ENCODE peak calls at places on chromosome 22, in nine cellular contexts. K is K562, U is spleen, X is transverse colon, Q is GM23338, J is sigmoid colon, N is H1, Z is HCT116, I is suprapubic skin. G is an unnamed sample.

GRCh38 chr22:50048066-50048765 is 9.9 kb downstream of the TTLL8 start:
- DNase-seq in K (no peak), U (no peak), X (no peak), Q (no peak), J (no peak), N (no peak), Z (no peak), I (peak), G (no peak)

GRCh38 chr22:45071618-45072017 is 61.8 kb upstream of the PHF21B start:
- DNase-seq in K (no peak), U (no peak), X (no peak), Q (no peak), J (no peak), N (no peak), Z (no peak), I (no peak), G (no peak)

GRCh38 chr22:49769691-49770315 is 57.9 kb downstream of the BRD1 start:
- DNase-seq in K (no peak), U (peak), X (peak), Q (no peak), J (peak), N (no peak), Z (no peak), I (no peak), G (no peak)

GRCh38 chr22:44584256-44584902 is 86.3 kb upstream of the RTL6 start:
- DNase-seq in K (no peak), U (peak), X (no peak), Q (no peak), J (peak), N (no peak), Z (no peak), I (peak), G (no peak)

GRCh38 chr22:46547179-46547882 is 9.9 kb upstream of the CELSR1 start:
- DNase-seq in K (no peak), U (peak), X (no peak), Q (no peak), J (no peak), N (no peak), Z (no peak), I (peak), G (no peak)

GRCh38 chr22:20787223-20787622 is 13.3 kb downstream of the SERPIND1 start:
- DNase-seq in K (no peak), U (no peak), X (no peak), Q (no peak), J (no peak), N (no peak), Z (no peak), I (no peak), G (no peak)

GRCh38 chr22:27798526-27799333 is 2.8 kb downstream of the MN1 start:
- DNase-seq in K (no peak), U (no peak), X (no peak), Q (peak), J (no peak), N (no peak), Z (no peak), I (no peak), G (no peak)

GRCh38 chr22:19723990-19724827 is 870 bp downstream of the GP1BB start:
- DNase-seq in K (peak), U (no peak), X (no peak), Q (peak), J (no peak), N (peak), Z (no peak), I (no peak), G (peak)

GRCh38 chr22:18032455-18033101 is 8.2 kb upstream of the MICAL3 start:
- DNase-seq in K (no peak), U (no peak), X (no peak), Q (no peak), J (no peak), N (no peak), Z (peak), I (peak), G (no peak)

GRCh38 chr22:48522271-48522670 is 1305.4 kb downstream of the BRD1 start:
- DNase-seq in K (no peak), U (no peak), X (no peak), Q (no peak), J (no peak), N (no peak), Z (no peak), I (no peak), G (no peak)

GRCh38 chr22:30283342-30283741 is 6.0 kb downstream of the CASTOR1 start:
- DNase-seq in K (no peak), U (no peak), X (no peak), Q (no peak), J (no peak), N (no peak), Z (no peak), I (no peak), G (no peak)

GRCh38 chr22:27947461-27947860 is 28.4 kb upstream of the PITPNB start:
- DNase-seq in K (no peak), U (no peak), X (no peak), Q (no peak), J (no peak), N (no peak), Z (no peak), I (no peak), G (no peak)

GRCh38 chr22:50269573-50270301 is 443 bp downstream of the MAPK11 start:
- DNase-seq in K (peak), U (peak), X (no peak), Q (no peak), J (no peak), N (no peak), Z (no peak), I (no peak), G (no peak)

GRCh38 chr22:39179841-39180335 is 27.4 kb upstream of the CBX7 start:
- DNase-seq in K (peak), U (peak), X (no peak), Q (peak), J (no peak), N (no peak), Z (no peak), I (no peak), G (no peak)
- TF ChIP-seq POLR2AphosphoS5 in K (no peak), U (no peak), X (no peak), Q (no peak), J (no peak), N (no peak), Z (no peak), I (no peak), G (no peak)

GRCh38 chr22:37486224-37486845 is at the start of gene MFNG:
- DNase-seq in K (peak), U (peak), X (peak), Q (peak), J (peak), N (peak), Z (no peak), I (peak), G (peak)
- H3K4me3 ChIP-seq in K (no peak), U (peak), X (peak), Q (peak), J (peak), N (no peak), Z (peak), I (peak), G (peak)

GRCh38 chr22:25843660-25844275 is 101.8 kb downstream of the MYO18B start:
- DNase-seq in K (no peak), U (peak), X (no peak), Q (no peak), J (no peak), N (no peak), Z (no peak), I (no peak), G (no peak)
- TF ChIP-seq POLR2AphosphoS5 in K (no peak), U (no peak), X (no peak), Q (no peak), J (no peak), N (no peak), Z (no peak), I (no peak), G (no peak)

DNA sequence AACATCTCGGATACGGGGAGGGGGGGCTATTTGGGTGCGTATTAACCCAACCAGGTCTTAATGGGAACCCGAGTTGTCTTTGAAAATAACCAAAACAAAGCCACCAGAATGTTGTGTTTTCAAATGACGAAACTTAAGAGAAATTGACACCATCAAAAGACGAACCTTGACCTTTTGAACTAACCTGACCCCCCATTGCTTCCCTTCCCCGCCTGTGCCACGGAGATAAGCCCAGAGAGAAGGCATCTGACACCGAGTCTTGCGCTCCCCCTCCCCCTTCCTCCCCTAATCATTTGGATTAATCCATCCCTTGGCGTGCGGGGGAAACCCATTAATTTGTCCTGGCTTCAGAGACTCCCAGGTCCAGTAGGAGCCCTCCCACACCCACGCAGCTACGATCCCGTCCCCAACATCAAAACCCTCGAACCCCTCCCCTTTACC is 4.5 kb upstream of the GCAT start:
- DNase-seq in K (peak), U (no peak), X (no peak), Q (peak), J (no peak), N (no peak), Z (no peak), I (no peak), G (no peak)
- H3K4me3 ChIP-seq in K (peak), U (peak), X (peak), Q (peak), J (no peak), N (peak), Z (peak), I (peak), G (no peak)

GRCh38 chr22:40410272-40410671 is 39.9 kb downstream of the SGSM3 start:
- DNase-seq in K (no peak), U (no peak), X (no peak), Q (no peak), J (no peak), N (no peak), Z (no peak), I (peak), G (no peak)
- TF ChIP-seq POLR2AphosphoS5 in K (no peak), U (peak), X (no peak), Q (peak), J (no peak), N (peak), Z (no peak), I (no peak), G (peak)